ENCODE peak calls at places on chromosomes 13 and 19, in ten cellular contexts. E is fibroblast of the aortic adventitia, V is IMR-90, G is thoracic aorta, N is breast epithelium, O is fibroblast of lung, A is astrocyte of the spinal cord, Q is fibroblast of pulmonary artery, J is A549, L is fibroblast of villous mesenchyme. T is an unnamed sample.

GRCh38 chr19:2945575-2946184 is 909 bp upstream of the ZNF77 start:
- DNase-seq in L (no peak), A (no peak), G (no peak), N (no peak), Q (no peak), J (no peak), V (no peak), E (no peak), O (no peak), T (no peak)

GRCh38 chr19:14089662-14090508 is 666 bp downstream of the SAMD1 start:
- DNase-seq in N (no peak), A (peak), L (peak), O (peak), E (peak), J (no peak), Q (peak), V (peak), G (no peak), T (peak)

GRCh38 chr19:55483681-55484361 is 1.2 kb upstream of the NAT14 start:
- DNase-seq in L (no peak), N (no peak), Q (no peak), E (no peak), V (no peak), A (no peak), O (no peak), G (no peak), J (no peak), T (no peak)

GRCh38 chr19:49067554-49067953 is 2.9 kb upstream of the NTF4 start:
- DNase-seq in A (no peak), J (no peak), O (no peak), N (no peak), E (no peak), Q (no peak), V (no peak), L (no peak), G (no peak), T (no peak)

GRCh38 chr19:35860818-35861639 is 4.3 kb downstream of the KIRREL2 start:
- DNase-seq in O (no peak), E (no peak), G (no peak), N (no peak), J (no peak), Q (no peak), A (no peak), V (no peak), L (no peak), T (no peak)

GRCh38 chr19:3080281-3080680 is 13.9 kb upstream of the GNA11 start:
- DNase-seq in L (peak), Q (no peak), O (peak), V (peak), G (no peak), A (peak), E (peak), N (no peak), J (no peak), T (no peak)

GRCh38 chr13:70703755-70704154 is 595.5 kb upstream of the KLHL1 start:
- DNase-seq in J (no peak), G (no peak), V (no peak), N (no peak), Q (peak), A (no peak), O (peak), E (no peak), L (no peak), T (no peak)

GRCh38 chr19:47022140-47022536 is 2.5 kb downstream of the NPAS1 start:
- DNase-seq in E (no peak), N (no peak), G (no peak), Q (no peak), O (no peak), L (no peak), V (no peak), A (no peak), J (no peak), T (no peak)

GRCh38 chr19:13234518-13234917 is 84.3 kb downstream of the IER2 start:
- DNase-seq in Q (no peak), V (no peak), O (peak), E (peak), A (peak), J (peak), G (no peak), L (peak), N (no peak), T (peak)

GRCh38 chr13:54241719-54242118 is 1213.1 kb downstream of the OLFM4 start:
- DNase-seq in O (no peak), L (no peak), N (no peak), G (no peak), Q (no peak), E (no peak), A (peak), V (no peak), J (no peak), T (no peak)

DNA sequence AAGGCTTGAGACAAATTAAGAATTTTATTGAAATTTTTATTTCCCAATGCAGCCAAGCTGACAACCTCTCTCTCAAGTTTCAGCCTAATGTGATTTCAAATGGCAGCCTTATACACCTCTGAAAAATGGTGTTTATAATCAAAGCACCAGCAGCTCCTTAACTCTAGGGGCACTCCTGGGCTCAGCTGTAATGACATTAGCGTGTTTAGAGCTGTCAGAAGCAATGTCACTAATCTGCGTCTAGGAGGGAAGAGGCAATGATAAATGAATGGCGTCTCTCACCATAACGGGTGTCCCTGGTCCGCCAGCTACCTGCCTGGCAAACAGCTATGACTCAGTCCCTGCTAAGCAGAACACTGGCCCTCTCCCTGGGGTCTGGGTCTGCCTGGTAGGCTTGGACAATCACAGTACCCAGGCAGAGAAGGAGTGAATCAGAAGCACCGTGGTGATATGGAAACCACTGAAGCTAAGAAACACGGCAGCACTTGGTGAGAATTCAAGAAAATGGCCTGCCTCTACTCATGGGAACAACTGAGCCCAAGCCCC is 131.8 kb upstream of the VSTM2B start:
- DNase-seq in O (no peak), V (no peak), L (no peak), N (no peak), E (no peak), J (no peak), Q (no peak), A (no peak), G (no peak), T (no peak)
- TF ChIP-seq CTCF in O (no peak), V (no peak), L (no peak), N (no peak), E (no peak), J (no peak), Q (no peak), A (no peak), G (no peak), T (no peak)

GRCh38 chr19:29872224-29872731 is 60.5 kb downstream of the CCNE1 start:
- DNase-seq in Q (peak), G (no peak), V (no peak), N (no peak), J (no peak), A (no peak), E (no peak), L (no peak), O (peak), T (no peak)
- H3K4me3 ChIP-seq in Q (no peak), G (no peak), V (no peak), N (no peak), J (no peak), A (no peak), E (no peak), L (no peak), O (no peak), T (no peak)

DNA sequence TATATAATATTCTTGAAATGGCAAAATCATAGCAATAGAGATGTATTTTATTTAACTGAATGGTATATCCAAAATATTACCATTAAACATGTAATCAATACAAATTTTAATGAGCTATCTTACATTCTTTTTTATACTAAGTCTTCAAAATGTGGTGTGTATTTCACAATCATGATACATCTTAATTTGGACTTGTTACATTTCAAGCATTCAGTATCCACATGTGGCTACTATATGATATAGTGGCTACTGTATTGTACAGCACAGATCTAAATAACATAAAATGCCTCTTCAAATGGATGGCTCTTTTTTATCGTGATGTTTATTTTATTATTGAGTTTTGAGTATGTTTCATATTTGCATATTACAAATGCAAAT is 8.0 kb downstream of the TEX101 start:
- DNase-seq in A (no peak), Q (no peak), O (no peak), L (no peak), N (no peak), V (no peak), J (no peak), G (no peak), E (no peak), T (no peak)
- TF ChIP-seq CTCF in A (no peak), Q (no peak), O (no peak), L (no peak), N (no peak), V (no peak), J (no peak), G (no peak), E (no peak), T (no peak)

DNA sequence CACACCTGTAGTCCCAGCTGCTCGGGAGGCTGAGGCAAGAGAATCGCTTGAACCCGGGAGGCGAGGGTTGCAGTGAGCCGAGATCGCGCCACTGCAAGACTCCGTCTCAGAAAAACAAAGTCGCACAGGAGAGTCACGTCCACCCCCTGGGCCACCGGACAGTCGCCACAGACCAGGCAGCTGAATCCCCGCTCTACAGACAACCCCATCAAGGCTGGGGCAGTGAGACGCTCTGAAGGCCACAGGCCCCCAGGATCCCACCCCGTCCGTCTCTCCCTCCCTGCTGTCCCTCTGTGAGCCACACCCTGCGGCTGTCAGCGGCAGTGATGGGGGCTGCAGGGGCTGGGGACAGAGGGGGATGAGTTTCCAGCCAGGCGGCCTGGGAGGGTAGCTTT is 15.5 kb upstream of the PTBP1 start:
- DNase-seq in A (no peak), G (no peak), V (no peak), Q (no peak), E (no peak), O (no peak), L (no peak), J (peak), N (no peak), T (no peak)
- H3K4me3 ChIP-seq in A (no peak), G (no peak), V (no peak), Q (no peak), E (no peak), O (no peak), L (peak), J (peak), N (no peak), T (no peak)

GRCh38 chr13:90201676-90202425 is 1145.6 kb upstream of the MIR17HG start:
- DNase-seq in V (no peak), G (no peak), L (peak), Q (peak), J (no peak), E (no peak), A (peak), O (no peak), N (no peak), T (peak)

GRCh38 chr13:90201198-90201597 is 1146.3 kb upstream of the MIR17HG start:
- DNase-seq in G (no peak), E (no peak), O (peak), V (no peak), Q (peak), N (no peak), L (peak), J (no peak), A (peak), T (peak)

DNA sequence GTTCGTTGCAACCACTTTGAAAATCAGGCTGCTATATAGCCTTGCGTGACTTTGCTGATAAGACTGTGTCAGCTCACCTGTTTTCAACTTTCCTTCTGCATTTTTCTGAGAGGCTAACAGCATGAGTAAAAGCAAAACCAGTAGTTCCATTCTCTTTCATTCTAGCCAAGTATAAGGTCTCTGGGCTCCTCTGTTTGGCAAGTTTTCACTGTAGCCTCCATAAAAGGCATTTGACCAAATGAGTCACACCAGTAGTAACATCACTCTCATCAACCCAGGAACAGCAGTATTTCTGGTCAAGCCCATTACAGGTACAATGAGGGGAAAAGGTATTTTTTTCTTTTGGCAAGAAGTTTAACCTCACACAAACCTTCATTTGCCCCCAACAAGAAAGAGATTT is 1149.8 kb upstream of the MIR17HG start:
- DNase-seq in L (no peak), A (peak), V (no peak), J (no peak), Q (peak), N (no peak), G (no peak), O (peak), E (no peak), T (peak)
- TF ChIP-seq CTCF in L (no peak), A (no peak), V (no peak), J (no peak), Q (no peak), N (no peak), G (no peak), O (no peak), E (no peak), T (no peak)

DNA sequence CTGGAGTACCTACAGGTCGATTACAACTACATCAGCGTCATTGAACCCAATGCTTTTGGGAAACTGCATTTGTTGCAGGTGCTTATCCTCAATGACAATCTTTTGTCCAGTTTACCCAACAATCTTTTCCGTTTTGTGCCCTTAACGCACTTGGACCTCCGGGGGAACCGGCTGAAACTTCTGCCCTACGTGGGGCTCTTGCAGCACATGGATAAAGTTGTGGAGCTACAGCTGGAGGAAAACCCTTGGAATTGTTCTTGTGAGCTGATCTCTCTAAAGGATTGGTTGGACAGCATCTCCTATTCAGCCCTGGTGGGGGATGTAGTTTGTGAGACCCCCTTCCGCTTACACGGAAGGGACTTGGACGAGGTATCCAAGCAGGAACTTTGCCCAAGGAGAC is 4.7 kb downstream of the SLITRK5 start:
- DNase-seq in O (no peak), Q (no peak), L (no peak), A (no peak), G (no peak), V (no peak), N (no peak), J (no peak), E (no peak), T (no peak)
- H3K4me3 ChIP-seq in O (no peak), Q (no peak), L (no peak), A (no peak), G (no peak), V (no peak), N (no peak), J (no peak), E (no peak), T (no peak)

GRCh38 chr13:43911283-43911682 is 31.6 kb downstream of the LACC1 start:
- DNase-seq in J (no peak), A (no peak), L (no peak), Q (no peak), E (no peak), N (no peak), G (no peak), V (no peak), O (no peak), T (no peak)

GRCh38 chr13:43905435-43906031 is 25.8 kb downstream of the LACC1 start:
- DNase-seq in N (no peak), A (peak), L (peak), Q (peak), J (no peak), E (peak), G (no peak), O (peak), V (peak), T (peak)

GRCh38 chr13:43911871-43912270 is 32.2 kb downstream of the LACC1 start:
- DNase-seq in V (no peak), N (no peak), J (no peak), O (no peak), G (no peak), E (no peak), L (no peak), Q (no peak), A (no peak), T (no peak)

GRCh38 chr13:43908156-43909126 is 28.7 kb downstream of the LACC1 start:
- DNase-seq in N (no peak), V (peak), J (peak), E (peak), A (peak), Q (peak), G (no peak), L (peak), O (peak), T (peak)
- TF ChIP-seq CTCF in N (peak), V (peak), J (peak), E (peak), A (peak), Q (peak), G (peak), L (peak), O (peak), T (peak)